ENCODE peak calls at places on chromosomes 3 and 15, in eight cellular contexts. T, I, B, H, S, Q, E and M are unnamed samples.

GRCh38 chr15:85582076-85582718 is 201.8 kb downstream of the AKAP13 start:
- DNase-seq in T (no peak), I (no peak), B (no peak), H (no peak), S (no peak), Q (no peak), E (peak; percentile 43), M (no peak)

GRCh38 chr3:87696276-87697013 is 362.4 kb downstream of the CGGBP1 start:
- DNase-seq in T (no peak), I (no peak), B (no peak), H (no peak), S (no peak), Q (no peak), E (peak; percentile 34), M (no peak)

GRCh38 chr15:34933432-34933975 is 36.0 kb downstream of the AQR start:
- DNase-seq in T (no peak), I (no peak), B (no peak), H (no peak), S (no peak), Q (no peak), E (peak; percentile 28), M (no peak)

GRCh38 chr15:48695088-48695834 is 49.8 kb upstream of the FBN1 start:
- DNase-seq in T (no peak), I (no peak), B (no peak), H (no peak), S (no peak), Q (peak; percentile 85), E (peak; percentile 82), M (peak; percentile 93)

GRCh38 chr15:88894348-88894818 is 961 bp downstream of the HAPLN3 start:
- DNase-seq in T (peak; percentile 80), I (no peak), B (no peak), H (peak; percentile 39), S (peak; percentile 60), Q (no peak), E (peak; percentile 63), M (no peak)

GRCh38 chr3:9777695-9778023 is 7.9 kb upstream of the CAMK1 start:
- DNase-seq in T (no peak), I (no peak), B (no peak), H (no peak), S (no peak), Q (no peak), E (no peak), M (no peak)

GRCh38 chr3:52277972-52278509 is 408 bp downstream of the WDR82 start:
- DNase-seq in T (peak; percentile 63), I (no peak), B (no peak), H (no peak), S (peak; percentile 48), Q (no peak), E (peak; percentile 42), M (no peak)

GRCh38 chr15:68691667-68692066 is 112.9 kb downstream of the CORO2B start:
- DNase-seq in T (no peak), I (no peak), B (no peak), H (no peak), S (peak; percentile 96), Q (no peak), E (no peak), M (no peak)

GRCh38 chr3:53495091-53495517 is 693 bp downstream of the CACNA1D start:
- DNase-seq in T (no peak), I (no peak), B (no peak), H (no peak), S (no peak), Q (no peak), E (no peak), M (no peak)

GRCh38 chr3:187150599-187150998 is 11.3 kb upstream of the RPL39L start:
- DNase-seq in T (peak; percentile 38), I (no peak), B (no peak), H (no peak), S (peak; percentile 67), Q (no peak), E (no peak), M (no peak)

GRCh38 chr3:28210968-28211713 is 30.3 kb upstream of the CMC1 start:
- DNase-seq in T (no peak), I (no peak), B (no peak), H (no peak), S (no peak), Q (no peak), E (no peak), M (no peak)

GRCh38 chr3:54905230-54905888 is 22.5 kb downstream of the LRTM1 start:
- DNase-seq in T (no peak), I (no peak), B (no peak), H (no peak), S (no peak), Q (no peak), E (no peak), M (no peak)

GRCh38 chr3:177602601-177603136 is 405.4 kb upstream of the TBL1XR1 start:
- DNase-seq in T (no peak), I (no peak), B (no peak), H (no peak), S (no peak), Q (no peak), E (peak; percentile 54), M (no peak)

GRCh38 chr15:47987908-47988532 is 132.8 kb upstream of the SLC24A5 start:
- DNase-seq in T (peak; percentile 71), I (peak; percentile 15), B (peak; percentile 43), H (peak; percentile 10), S (peak; percentile 50), Q (peak; percentile 32), E (peak; percentile 58), M (peak; percentile 23)

GRCh38 chr15:78130466-78131294 is 565 bp downstream of the CIB2 start:
- DNase-seq in T (peak; percentile 55), I (no peak), B (no peak), H (no peak), S (no peak), Q (no peak), E (no peak), M (no peak)

DNA sequence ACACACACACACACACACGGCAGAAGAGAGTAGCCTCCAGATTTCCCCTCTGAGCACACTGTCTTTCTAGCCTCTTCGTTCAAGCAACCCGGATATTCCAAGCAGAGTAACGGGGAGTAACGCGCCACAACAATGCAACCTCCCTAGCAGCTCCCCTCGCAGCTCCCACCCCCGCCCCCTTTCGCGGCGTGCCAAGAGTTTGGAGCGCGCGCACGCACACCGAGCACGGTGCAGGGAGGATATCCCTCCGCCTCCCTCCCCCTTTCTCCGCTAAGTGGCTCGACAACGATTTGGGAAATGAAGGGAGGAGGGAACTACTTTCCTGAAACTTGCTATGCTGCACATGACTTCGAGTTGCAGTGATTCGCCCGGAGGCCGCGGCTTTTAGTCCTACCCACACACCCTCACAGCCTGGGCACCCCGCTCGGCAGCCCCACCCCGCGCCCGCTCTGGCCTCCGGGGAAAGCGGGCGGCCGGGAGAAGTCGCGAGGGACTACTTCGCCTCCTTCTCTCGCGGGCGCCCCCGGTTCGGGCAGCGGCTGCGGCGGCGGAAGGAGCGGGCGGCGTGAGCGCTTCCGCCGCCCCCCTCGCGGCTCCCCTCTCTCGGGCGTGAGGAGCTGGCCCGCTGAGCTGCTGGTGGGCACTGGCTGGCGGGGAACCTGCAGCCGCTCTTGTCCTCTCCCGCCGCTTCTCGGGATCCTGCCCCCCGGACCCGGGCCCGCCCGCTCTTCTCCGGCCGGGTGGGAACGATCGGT is 733 bp upstream of the SPRED1 start:
- DNase-seq in T (peak; percentile 90), I (peak; percentile 93), B (peak; percentile 96), H (peak; percentile 90), S (peak; percentile 96), Q (peak; percentile 99), E (peak; percentile 89), M (peak; percentile 98)
- H3K4me3 ChIP-seq in T (peak overlapping the region; percentile 92), I (peak overlapping the region; percentile 85), B (peak overlapping the region; percentile 93), H (peak overlapping the region; percentile 97), S (peak overlapping the region; percentile 62), Q (peak overlapping the region; percentile 98), E (peak overlapping the region; percentile 77), M (peak overlapping the region; percentile 91)

GRCh38 chr3:149376728-149377407 is 581 bp downstream of the TM4SF1 start:
- DNase-seq in T (no peak), I (no peak), B (no peak), H (no peak), S (no peak), Q (no peak), E (no peak), M (no peak)

GRCh38 chr3:149374391-149374790 is 3.1 kb downstream of the TM4SF1 start:
- DNase-seq in T (no peak), I (no peak), B (no peak), H (no peak), S (no peak), Q (no peak), E (no peak), M (no peak)

GRCh38 chr3:149373235-149374125 is 4.0 kb downstream of the TM4SF1 start:
- DNase-seq in T (no peak), I (peak; percentile 30), B (no peak), H (no peak), S (no peak), Q (peak; percentile 76), E (peak; percentile 96), M (no peak)

GRCh38 chr3:149375824-149376196 is 1.6 kb downstream of the TM4SF1 start:
- DNase-seq in T (no peak), I (no peak), B (no peak), H (no peak), S (no peak), Q (no peak), E (no peak), M (no peak)

DNA sequence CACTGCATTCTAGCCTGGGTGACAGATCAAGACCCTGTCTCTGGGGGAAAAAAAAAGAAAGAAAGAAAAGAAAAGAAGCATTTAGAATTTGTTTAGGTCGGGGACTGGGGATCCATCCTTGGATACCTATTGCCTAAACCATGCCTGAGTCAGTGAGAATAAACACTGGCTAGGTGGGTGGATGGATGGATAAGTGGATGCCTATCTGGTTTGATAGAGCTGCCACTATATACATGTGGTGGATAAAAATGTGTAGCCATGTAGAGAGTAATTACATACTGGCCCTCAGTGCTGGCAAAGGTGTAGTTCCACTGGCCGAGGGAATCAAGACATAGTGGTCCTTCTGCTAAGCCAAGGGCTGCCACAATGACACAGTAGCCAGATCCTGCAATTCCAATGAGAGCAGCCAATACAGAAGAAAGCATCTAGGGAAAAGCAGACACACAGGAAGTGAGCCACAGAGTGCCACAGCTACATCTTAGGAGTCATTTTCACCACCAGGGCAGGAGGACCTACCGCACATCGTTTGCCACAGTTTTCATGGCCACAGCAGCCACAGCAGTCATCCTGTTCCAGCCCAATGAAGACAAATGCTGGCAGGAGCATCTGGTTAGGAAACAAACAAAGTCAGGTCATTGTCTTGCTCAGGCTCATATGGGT is 2.2 kb downstream of the TM4SF1 start:
- DNase-seq in T (no peak), I (no peak), B (no peak), H (no peak), S (no peak), Q (no peak), E (peak; percentile 56), M (no peak)
- TF ChIP-seq CTCF in T (no peak), I (no peak), B (no peak), H (no peak), S (no peak), Q (no peak), E (no peak), M (no peak)

GRCh38 chr15:74427607-74428441 is 5.9 kb downstream of the SEMA7A start:
- DNase-seq in T (no peak), I (no peak), B (no peak), H (no peak), S (no peak), Q (no peak), E (no peak), M (no peak)
- H3K4me3 ChIP-seq in T (no peak overlapping the region), I (no peak overlapping the region), B (no peak overlapping the region), H (no peak overlapping the region), S (no peak overlapping the region), Q (no peak overlapping the region), E (no peak overlapping the region), M (no peak overlapping the region)

DNA sequence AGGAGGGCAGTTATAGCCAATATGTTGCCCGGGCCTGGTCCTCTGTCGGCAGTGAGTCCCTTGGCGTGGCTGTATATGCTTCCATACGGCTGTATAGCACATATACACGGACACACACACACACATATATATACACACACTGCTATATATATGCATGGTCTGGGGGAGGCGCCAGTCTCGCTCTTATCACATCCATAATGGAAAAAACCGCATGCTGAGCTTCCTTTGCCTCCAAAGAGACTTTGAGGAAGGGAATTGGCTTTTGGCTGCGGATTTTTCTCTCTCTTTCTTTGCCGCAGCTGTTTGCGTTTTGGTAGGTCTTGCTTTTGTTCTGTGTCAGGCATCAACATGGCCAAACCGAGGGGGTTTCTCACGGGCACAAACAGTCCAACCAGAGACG is 11.3 kb upstream of the TMEM115 start:
- DNase-seq in T (no peak), I (no peak), B (no peak), H (no peak), S (peak; percentile 63), Q (no peak), E (no peak), M (no peak)
- TF ChIP-seq CTCF in T (no peak), I (peak; percentile 15), B (peak; percentile 27), H (no peak), S (peak; percentile 46), Q (no peak), E (peak; percentile 18), M (peak; percentile 15)